ENCODE peak calls at places on chromosomes 1 and 21, in six cellular contexts. One of them, this sample, is unnamed.
A peak's percentile ranks its signal among the peaks of the same experiment; 100 is the strongest.

GRCh38 chr21:35925497-35925896 is 134.8 kb downstream of the SETD4 start:
- DNase-seq in anterior cingulate cortex: no peak
- DNase-seq in stimulated activated CD8-positive, alpha-beta memory T cell treated with anti-CD3 and anti-CD28 coated beads, Interleukin-7, amount 100 ng/mL, for 1 hour: no peak
- DNase-seq in posterior vena cava: no peak
- DNase-seq in fibroblast of the conjunctiva: no peak
- DNase-seq in nephron progenitor cell: peak; percentile 8
- DNase-seq in this sample: peak; percentile 72

GRCh38 chr1:41381691-41382530 is 20.7 kb downstream of the FOXO6 start:
- DNase-seq in anterior cingulate cortex: no peak
- DNase-seq in stimulated activated CD8-positive, alpha-beta memory T cell treated with anti-CD3 and anti-CD28 coated beads, Interleukin-7, amount 100 ng/mL, for 1 hour: no peak
- DNase-seq in posterior vena cava: no peak
- DNase-seq in fibroblast of the conjunctiva: no peak
- DNase-seq in nephron progenitor cell: peak; percentile 60
- DNase-seq in this sample: no peak

GRCh38 chr1:67590329-67590728 is 94.7 kb upstream of the GADD45A start:
- DNase-seq in anterior cingulate cortex: no peak
- DNase-seq in stimulated activated CD8-positive, alpha-beta memory T cell treated with anti-CD3 and anti-CD28 coated beads, Interleukin-7, amount 100 ng/mL, for 1 hour: no peak
- DNase-seq in posterior vena cava: no peak
- DNase-seq in fibroblast of the conjunctiva: no peak
- DNase-seq in nephron progenitor cell: no peak
- DNase-seq in this sample: no peak

GRCh38 chr1:61149010-61149860 is 66.9 kb downstream of the NFIA start:
- DNase-seq in anterior cingulate cortex: no peak
- DNase-seq in stimulated activated CD8-positive, alpha-beta memory T cell treated with anti-CD3 and anti-CD28 coated beads, Interleukin-7, amount 100 ng/mL, for 1 hour: no peak
- DNase-seq in posterior vena cava: no peak
- DNase-seq in fibroblast of the conjunctiva: no peak
- DNase-seq in nephron progenitor cell: no peak
- DNase-seq in this sample: no peak

GRCh38 chr1:154696001-154696400 is 88.0 kb upstream of the ADAR start:
- DNase-seq in anterior cingulate cortex: no peak
- DNase-seq in stimulated activated CD8-positive, alpha-beta memory T cell treated with anti-CD3 and anti-CD28 coated beads, Interleukin-7, amount 100 ng/mL, for 1 hour: no peak
- DNase-seq in posterior vena cava: no peak
- DNase-seq in fibroblast of the conjunctiva: no peak
- DNase-seq in nephron progenitor cell: no peak
- DNase-seq in this sample: no peak

GRCh38 chr1:59083946-59084865 is 212.7 kb upstream of the FGGY start:
- DNase-seq in anterior cingulate cortex: no peak
- DNase-seq in stimulated activated CD8-positive, alpha-beta memory T cell treated with anti-CD3 and anti-CD28 coated beads, Interleukin-7, amount 100 ng/mL, for 1 hour: no peak
- DNase-seq in posterior vena cava: no peak
- DNase-seq in fibroblast of the conjunctiva: no peak
- DNase-seq in nephron progenitor cell: no peak
- DNase-seq in this sample: no peak

GRCh38 chr1:11534846-11535245 is 55.9 kb downstream of the DISP3 start:
- DNase-seq in anterior cingulate cortex: no peak
- DNase-seq in stimulated activated CD8-positive, alpha-beta memory T cell treated with anti-CD3 and anti-CD28 coated beads, Interleukin-7, amount 100 ng/mL, for 1 hour: no peak
- DNase-seq in posterior vena cava: no peak
- DNase-seq in fibroblast of the conjunctiva: no peak
- DNase-seq in nephron progenitor cell: no peak
- DNase-seq in this sample: no peak

GRCh38 chr1:245079021-245079609 is 75.7 kb upstream of the KIF26B start:
- DNase-seq in anterior cingulate cortex: no peak
- DNase-seq in stimulated activated CD8-positive, alpha-beta memory T cell treated with anti-CD3 and anti-CD28 coated beads, Interleukin-7, amount 100 ng/mL, for 1 hour: no peak
- DNase-seq in posterior vena cava: no peak
- DNase-seq in fibroblast of the conjunctiva: peak; percentile 40
- DNase-seq in nephron progenitor cell: no peak
- DNase-seq in this sample: peak; percentile 57

GRCh38 chr1:186008920-186009737 is 274.9 kb downstream of the HMCN1 start:
- DNase-seq in anterior cingulate cortex: no peak
- DNase-seq in stimulated activated CD8-positive, alpha-beta memory T cell treated with anti-CD3 and anti-CD28 coated beads, Interleukin-7, amount 100 ng/mL, for 1 hour: no peak
- DNase-seq in posterior vena cava: no peak
- DNase-seq in fibroblast of the conjunctiva: peak; percentile 24
- DNase-seq in nephron progenitor cell: no peak
- DNase-seq in this sample: peak; percentile 78

GRCh38 chr1:11573293-11573692 is 80.9 kb downstream of the FBXO2 start:
- DNase-seq in anterior cingulate cortex: no peak
- DNase-seq in stimulated activated CD8-positive, alpha-beta memory T cell treated with anti-CD3 and anti-CD28 coated beads, Interleukin-7, amount 100 ng/mL, for 1 hour: no peak
- DNase-seq in posterior vena cava: no peak
- DNase-seq in fibroblast of the conjunctiva: no peak
- DNase-seq in nephron progenitor cell: no peak
- DNase-seq in this sample: no peak

GRCh38 chr1:53249706-53250105 is 11.4 kb upstream of the MAGOH start:
- DNase-seq in anterior cingulate cortex: no peak
- DNase-seq in stimulated activated CD8-positive, alpha-beta memory T cell treated with anti-CD3 and anti-CD28 coated beads, Interleukin-7, amount 100 ng/mL, for 1 hour: no peak
- DNase-seq in posterior vena cava: no peak
- DNase-seq in fibroblast of the conjunctiva: no peak
- DNase-seq in nephron progenitor cell: no peak
- DNase-seq in this sample: no peak

GRCh38 chr21:26169061-26169610 is 1.4 kb downstream of the APP start:
- DNase-seq in anterior cingulate cortex: peak; percentile 75
- DNase-seq in stimulated activated CD8-positive, alpha-beta memory T cell treated with anti-CD3 and anti-CD28 coated beads, Interleukin-7, amount 100 ng/mL, for 1 hour: no peak
- DNase-seq in posterior vena cava: no peak
- DNase-seq in fibroblast of the conjunctiva: peak; percentile 55
- DNase-seq in nephron progenitor cell: peak; percentile 31
- DNase-seq in this sample: peak; percentile 55

GRCh38 chr21:15775981-15776380 is 46.2 kb downstream of the USP25 start:
- DNase-seq in anterior cingulate cortex: no peak
- DNase-seq in stimulated activated CD8-positive, alpha-beta memory T cell treated with anti-CD3 and anti-CD28 coated beads, Interleukin-7, amount 100 ng/mL, for 1 hour: no peak
- DNase-seq in posterior vena cava: no peak
- DNase-seq in fibroblast of the conjunctiva: peak; percentile 44
- DNase-seq in nephron progenitor cell: no peak
- DNase-seq in this sample: peak; percentile 53

GRCh38 chr1:204127597-204128242 is 24.1 kb downstream of the ETNK2 start:
- DNase-seq in anterior cingulate cortex: peak; percentile 27
- DNase-seq in stimulated activated CD8-positive, alpha-beta memory T cell treated with anti-CD3 and anti-CD28 coated beads, Interleukin-7, amount 100 ng/mL, for 1 hour: no peak
- DNase-seq in posterior vena cava: no peak
- DNase-seq in fibroblast of the conjunctiva: peak; percentile 74
- DNase-seq in nephron progenitor cell: peak; percentile 68
- DNase-seq in this sample: peak; percentile 43

GRCh38 chr21:44524412-44525371 is 15.3 kb downstream of the KRTAP10-1 start:
- DNase-seq in anterior cingulate cortex: no peak
- DNase-seq in stimulated activated CD8-positive, alpha-beta memory T cell treated with anti-CD3 and anti-CD28 coated beads, Interleukin-7, amount 100 ng/mL, for 1 hour: no peak
- DNase-seq in posterior vena cava: no peak
- DNase-seq in fibroblast of the conjunctiva: no peak
- DNase-seq in nephron progenitor cell: no peak
- DNase-seq in this sample: no peak

GRCh38 chr1:82171955-82172354 is 371.2 kb downstream of the ADGRL2 start:
- DNase-seq in anterior cingulate cortex: no peak
- DNase-seq in stimulated activated CD8-positive, alpha-beta memory T cell treated with anti-CD3 and anti-CD28 coated beads, Interleukin-7, amount 100 ng/mL, for 1 hour: no peak
- DNase-seq in posterior vena cava: no peak
- DNase-seq in fibroblast of the conjunctiva: no peak
- DNase-seq in nephron progenitor cell: no peak
- DNase-seq in this sample: no peak